ENCODE peak calls at places on chromosomes 7 and 10, in four cellular contexts. One of them, this sample, is unnamed.

GRCh38 chr10:124225029-124225467 is 131.7 kb upstream of the CHST15 start:
- DNase-seq in GM12865: no peak
- DNase-seq in fibroblast of lung: no peak
- DNase-seq in astrocyte of the spinal cord: no peak
- DNase-seq in this sample: no peak

GRCh38 chr7:101728888-101729883 is 88.2 kb upstream of the CUX1 start:
- DNase-seq in GM12865: no peak
- DNase-seq in fibroblast of lung: peak; percentile 99
- DNase-seq in astrocyte of the spinal cord: peak; percentile 75
- DNase-seq in this sample: no peak

GRCh38 chr7:82677493-82677892 is 233.9 kb upstream of the CACNA2D1 start:
- DNase-seq in GM12865: peak; percentile 61
- DNase-seq in fibroblast of lung: peak; percentile 58
- DNase-seq in astrocyte of the spinal cord: no peak
- DNase-seq in this sample: peak; percentile 80

GRCh38 chr10:126376956-126377355 is 11.3 kb downstream of the ADAM12 start:
- DNase-seq in GM12865: no peak
- DNase-seq in fibroblast of lung: peak; percentile 80
- DNase-seq in astrocyte of the spinal cord: peak; percentile 56
- DNase-seq in this sample: no peak

GRCh38 chr7:55572378-55573233 is at the start of gene VOPP1:
- DNase-seq in GM12865: peak; percentile 84
- DNase-seq in fibroblast of lung: peak; percentile 74
- DNase-seq in astrocyte of the spinal cord: peak; percentile 52
- DNase-seq in this sample: peak; percentile 50

GRCh38 chr7:130141858-130142653 is 63.1 kb downstream of the TMEM209 start:
- DNase-seq in GM12865: no peak
- DNase-seq in fibroblast of lung: no peak
- DNase-seq in astrocyte of the spinal cord: no peak
- DNase-seq in this sample: no peak

GRCh38 chr7:25173184-25173583 is 48.1 kb upstream of the CYCS start:
- DNase-seq in GM12865: no peak
- DNase-seq in fibroblast of lung: no peak
- DNase-seq in astrocyte of the spinal cord: no peak
- DNase-seq in this sample: no peak

GRCh38 chr7:101589052-101589451 is 40.0 kb downstream of the MYL10 start:
- DNase-seq in GM12865: no peak
- DNase-seq in fibroblast of lung: no peak
- DNase-seq in astrocyte of the spinal cord: no peak
- DNase-seq in this sample: no peak

GRCh38 chr7:156470399-156471320 is 169.9 kb upstream of the RNF32 start:
- DNase-seq in GM12865: no peak
- DNase-seq in fibroblast of lung: no peak
- DNase-seq in astrocyte of the spinal cord: no peak
- DNase-seq in this sample: no peak

GRCh38 chr7:117164578-117164977 is 158.3 kb downstream of the WNT2 start:
- DNase-seq in GM12865: no peak
- DNase-seq in fibroblast of lung: peak; percentile 87
- DNase-seq in astrocyte of the spinal cord: peak; percentile 64
- DNase-seq in this sample: no peak

GRCh38 chr7:93044147-93044810 is 73.5 kb downstream of the SAMD9 start:
- DNase-seq in GM12865: no peak
- DNase-seq in fibroblast of lung: peak; percentile 88
- DNase-seq in astrocyte of the spinal cord: peak; percentile 79
- DNase-seq in this sample: no peak

GRCh38 chr10:89706011-89706410 is 4.6 kb downstream of the KIF20B start:
- DNase-seq in GM12865: no peak
- DNase-seq in fibroblast of lung: peak; percentile 60
- DNase-seq in astrocyte of the spinal cord: peak; percentile 53
- DNase-seq in this sample: no peak

GRCh38 chr10:119257894-119258293 is 50.5 kb downstream of the GRK5 start:
- DNase-seq in GM12865: no peak
- DNase-seq in fibroblast of lung: no peak
- DNase-seq in astrocyte of the spinal cord: no peak
- DNase-seq in this sample: no peak

GRCh38 chr10:19930936-19931859 is 115.0 kb downstream of the PLXDC2 start:
- DNase-seq in GM12865: no peak
- DNase-seq in fibroblast of lung: peak; percentile 81
- DNase-seq in astrocyte of the spinal cord: peak; percentile 65
- DNase-seq in this sample: no peak

GRCh38 chr10:122349758-122350355 is 24.7 kb upstream of the PLEKHA1 start:
- DNase-seq in GM12865: no peak
- DNase-seq in fibroblast of lung: no peak
- DNase-seq in astrocyte of the spinal cord: no peak
- DNase-seq in this sample: no peak

GRCh38 chr10:48745662-48746245 is 61.1 kb downstream of the WDFY4 start:
- DNase-seq in GM12865: no peak
- DNase-seq in fibroblast of lung: no peak
- DNase-seq in astrocyte of the spinal cord: no peak
- DNase-seq in this sample: no peak

GRCh38 chr7:81725496-81726117 is 44.2 kb downstream of the HGF start:
- DNase-seq in GM12865: no peak
- DNase-seq in fibroblast of lung: peak; percentile 96
- DNase-seq in astrocyte of the spinal cord: peak; percentile 86
- DNase-seq in this sample: no peak

GRCh38 chr10:85950921-85951320 is 415.7 kb downstream of the GRID1 start:
- DNase-seq in GM12865: no peak
- DNase-seq in fibroblast of lung: no peak
- DNase-seq in astrocyte of the spinal cord: no peak
- DNase-seq in this sample: no peak

GRCh38 chr10:91759581-91759986 is 38.6 kb upstream of the TNKS2 start:
- DNase-seq in GM12865: no peak
- DNase-seq in fibroblast of lung: peak; percentile 52
- DNase-seq in astrocyte of the spinal cord: peak; percentile 11
- DNase-seq in this sample: no peak

GRCh38 chr7:29955075-29955792 is 34.4 kb downstream of the SCRN1 start:
- DNase-seq in GM12865: no peak
- DNase-seq in fibroblast of lung: no peak
- DNase-seq in astrocyte of the spinal cord: no peak
- DNase-seq in this sample: no peak

GRCh38 chr7:131370523-131370968 is 42.9 kb downstream of the MKLN1 start:
- DNase-seq in GM12865: peak; percentile 74
- DNase-seq in fibroblast of lung: peak; percentile 78
- DNase-seq in astrocyte of the spinal cord: peak; percentile 63
- DNase-seq in this sample: peak; percentile 76

GRCh38 chr10:126337241-126337640 is 51.0 kb downstream of the ADAM12 start:
- DNase-seq in GM12865: no peak
- DNase-seq in fibroblast of lung: no peak
- DNase-seq in astrocyte of the spinal cord: no peak
- DNase-seq in this sample: no peak

GRCh38 chr7:50153141-50153540 is 60.1 kb upstream of the ZPBP start:
- DNase-seq in GM12865: peak; percentile 34
- DNase-seq in fibroblast of lung: no peak
- DNase-seq in astrocyte of the spinal cord: no peak
- DNase-seq in this sample: no peak

GRCh38 chr10:77741746-77742145 is 104.1 kb upstream of the KCNMA1 start:
- DNase-seq in GM12865: no peak
- DNase-seq in fibroblast of lung: peak; percentile 83
- DNase-seq in astrocyte of the spinal cord: peak; percentile 56
- DNase-seq in this sample: no peak

GRCh38 chr7:88477957-88478356 is 171.3 kb upstream of the STEAP4 start:
- DNase-seq in GM12865: no peak
- DNase-seq in fibroblast of lung: no peak
- DNase-seq in astrocyte of the spinal cord: no peak
- DNase-seq in this sample: no peak

GRCh38 chr7:910931-911431 is 34.6 kb downstream of the GET4 start:
- DNase-seq in GM12865: no peak
- DNase-seq in fibroblast of lung: no peak
- DNase-seq in astrocyte of the spinal cord: no peak
- DNase-seq in this sample: no peak

GRCh38 chr7:82521906-82522445 is 78.4 kb upstream of the CACNA2D1 start:
- DNase-seq in GM12865: no peak
- DNase-seq in fibroblast of lung: peak; percentile 57
- DNase-seq in astrocyte of the spinal cord: peak; percentile 14
- DNase-seq in this sample: no peak

GRCh38 chr7:43856996-43857395 is 12.3 kb downstream of the MRPS24 start:
- DNase-seq in GM12865: no peak
- DNase-seq in fibroblast of lung: peak; percentile 16
- DNase-seq in astrocyte of the spinal cord: no peak
- DNase-seq in this sample: no peak

GRCh38 chr7:85320699-85321476 is 134.0 kb upstream of the SEMA3D start:
- DNase-seq in GM12865: no peak
- DNase-seq in fibroblast of lung: no peak
- DNase-seq in astrocyte of the spinal cord: no peak
- DNase-seq in this sample: no peak

GRCh38 chr7:85316489-85316888 is 129.6 kb upstream of the SEMA3D start:
- DNase-seq in GM12865: no peak
- DNase-seq in fibroblast of lung: no peak
- DNase-seq in astrocyte of the spinal cord: no peak
- DNase-seq in this sample: no peak

GRCh38 chr7:85324145-85324799 is 137.4 kb upstream of the SEMA3D start:
- DNase-seq in GM12865: no peak
- DNase-seq in fibroblast of lung: no peak
- DNase-seq in astrocyte of the spinal cord: no peak
- DNase-seq in this sample: no peak

DNA sequence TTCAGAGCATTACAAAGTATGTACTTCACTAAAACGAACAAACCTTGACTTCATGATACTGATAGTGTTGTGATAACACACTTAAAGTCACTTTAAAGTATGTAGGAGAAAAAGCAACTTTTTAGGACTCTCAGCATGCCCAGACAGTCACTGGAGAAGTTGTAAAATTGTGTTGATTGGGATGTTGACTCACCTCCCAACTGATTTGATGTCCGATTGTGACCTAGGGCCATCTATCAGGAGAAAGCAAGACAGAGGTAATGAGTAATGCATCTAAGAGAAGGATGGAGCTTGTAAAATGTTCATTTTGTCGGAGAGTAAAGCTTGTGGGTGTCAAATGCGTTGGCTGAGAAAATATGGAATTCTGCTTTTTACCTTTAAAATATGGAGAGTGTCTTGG is 135.4 kb upstream of the SEMA3D start:
- DNase-seq in GM12865: no peak
- DNase-seq in fibroblast of lung: no peak
- DNase-seq in astrocyte of the spinal cord: no peak
- DNase-seq in this sample: no peak
- H3K4me3 ChIP-seq in GM12865: no peak overlapping the region
- H3K4me3 ChIP-seq in fibroblast of lung: no peak overlapping the region
- H3K4me3 ChIP-seq in astrocyte of the spinal cord: no peak overlapping the region
- H3K4me3 ChIP-seq in this sample: no peak overlapping the region

DNA sequence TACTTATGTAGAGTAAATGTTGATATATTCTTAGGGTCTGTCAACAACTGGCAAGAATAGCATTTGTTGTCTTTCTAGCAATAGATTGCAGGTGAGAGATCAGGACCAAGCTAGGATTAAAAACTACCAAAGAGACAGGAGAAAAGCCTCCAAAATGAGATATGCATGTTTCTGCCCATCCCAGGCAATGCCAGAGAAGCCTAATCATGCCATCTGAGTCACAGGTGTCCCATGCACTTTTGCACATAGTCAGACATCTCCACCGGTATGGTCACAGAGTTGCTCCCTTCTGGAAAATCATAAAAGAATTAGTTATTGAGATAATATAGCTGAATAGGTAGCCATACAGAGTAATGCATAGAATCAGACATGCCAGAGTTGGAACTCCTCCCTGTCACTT is 50.6 kb downstream of the PDK4 start:
- DNase-seq in GM12865: no peak
- DNase-seq in fibroblast of lung: no peak
- DNase-seq in astrocyte of the spinal cord: no peak
- DNase-seq in this sample: no peak
- H3K4me3 ChIP-seq in GM12865: no peak overlapping the region
- H3K4me3 ChIP-seq in fibroblast of lung: no peak overlapping the region
- H3K4me3 ChIP-seq in astrocyte of the spinal cord: no peak overlapping the region
- H3K4me3 ChIP-seq in this sample: no peak overlapping the region

DNA sequence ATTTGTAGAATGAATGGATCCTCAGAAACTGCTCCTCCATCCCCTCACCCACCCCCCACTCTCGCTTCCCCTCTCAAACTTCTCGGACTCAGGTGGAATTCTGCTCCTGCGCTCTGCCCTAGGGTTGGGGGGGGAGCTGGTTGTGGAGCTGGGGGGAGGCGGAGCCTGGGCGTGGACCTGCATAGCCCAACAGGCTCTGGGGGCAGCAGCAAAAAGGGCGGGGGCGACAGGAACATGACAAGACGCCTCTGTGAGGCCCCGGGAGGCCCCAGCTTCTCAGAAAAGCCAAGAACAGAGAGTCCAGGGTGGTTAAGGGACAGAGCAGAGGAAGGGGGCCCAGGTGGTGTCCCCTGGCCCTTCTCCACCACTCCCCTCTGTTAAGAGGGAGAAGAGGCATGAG is 3.5 kb downstream of the TSC22D4 start:
- DNase-seq in GM12865: peak; percentile 39
- DNase-seq in fibroblast of lung: no peak
- DNase-seq in astrocyte of the spinal cord: no peak
- DNase-seq in this sample: no peak
- H3K4me3 ChIP-seq in GM12865: peak overlapping the region; percentile 64
- H3K4me3 ChIP-seq in fibroblast of lung: peak overlapping the region; percentile 93
- H3K4me3 ChIP-seq in astrocyte of the spinal cord: peak overlapping the region; percentile 13
- H3K4me3 ChIP-seq in this sample: no peak overlapping the region

DNA sequence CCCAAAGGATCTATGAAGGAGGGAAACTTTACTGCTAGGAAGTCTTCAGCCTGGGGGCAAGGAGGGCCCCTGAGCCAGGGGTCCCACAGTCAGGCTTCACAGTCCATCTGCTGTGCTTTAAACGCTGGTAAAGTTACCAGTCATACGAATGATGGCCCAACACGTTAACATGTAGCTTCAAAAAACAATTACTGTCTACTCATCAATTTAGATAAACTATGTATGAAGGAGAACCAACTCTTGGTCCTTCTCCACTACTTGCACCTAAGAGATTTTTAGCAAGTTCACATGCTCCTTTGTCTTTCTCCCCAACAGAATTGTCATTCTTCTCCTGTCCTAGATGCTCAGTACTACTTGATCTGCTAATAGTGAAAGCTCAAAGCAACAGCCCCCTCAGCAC is 16.6 kb downstream of the JCAD start:
- DNase-seq in GM12865: no peak
- DNase-seq in fibroblast of lung: no peak
- DNase-seq in astrocyte of the spinal cord: no peak
- DNase-seq in this sample: no peak
- H3K4me3 ChIP-seq in GM12865: no peak overlapping the region
- H3K4me3 ChIP-seq in fibroblast of lung: no peak overlapping the region
- H3K4me3 ChIP-seq in astrocyte of the spinal cord: no peak overlapping the region
- H3K4me3 ChIP-seq in this sample: no peak overlapping the region

GRCh38 chr10:101222247-101222531 is 7.1 kb downstream of the LBX1 start:
- DNase-seq in GM12865: no peak
- DNase-seq in fibroblast of lung: no peak
- DNase-seq in astrocyte of the spinal cord: no peak
- DNase-seq in this sample: no peak

GRCh38 chr10:101224060-101224909 is 5.0 kb downstream of the LBX1 start:
- DNase-seq in GM12865: no peak
- DNase-seq in fibroblast of lung: no peak
- DNase-seq in astrocyte of the spinal cord: no peak
- DNase-seq in this sample: no peak

GRCh38 chr10:101221479-101222246 is 7.6 kb downstream of the LBX1 start:
- DNase-seq in GM12865: no peak
- DNase-seq in fibroblast of lung: no peak
- DNase-seq in astrocyte of the spinal cord: no peak
- DNase-seq in this sample: no peak

GRCh38 chr10:101223274-101224059 is 5.8 kb downstream of the LBX1 start:
- DNase-seq in GM12865: no peak
- DNase-seq in fibroblast of lung: no peak
- DNase-seq in astrocyte of the spinal cord: no peak
- DNase-seq in this sample: no peak

GRCh38 chr10:101222683-101223273 is 6.5 kb downstream of the LBX1 start:
- DNase-seq in GM12865: no peak
- DNase-seq in fibroblast of lung: no peak
- DNase-seq in astrocyte of the spinal cord: no peak
- DNase-seq in this sample: no peak
- H3K4me3 ChIP-seq in GM12865: no peak overlapping the region
- H3K4me3 ChIP-seq in fibroblast of lung: peak overlapping the region; percentile 31
- H3K4me3 ChIP-seq in astrocyte of the spinal cord: no peak overlapping the region
- H3K4me3 ChIP-seq in this sample: no peak overlapping the region

GRCh38 chr7:16412535-16413247 is 8.6 kb downstream of the CRPPA start:
- DNase-seq in GM12865: no peak
- DNase-seq in fibroblast of lung: no peak
- DNase-seq in astrocyte of the spinal cord: no peak
- DNase-seq in this sample: no peak
- H3K4me3 ChIP-seq in GM12865: no peak overlapping the region
- H3K4me3 ChIP-seq in fibroblast of lung: no peak overlapping the region
- H3K4me3 ChIP-seq in astrocyte of the spinal cord: no peak overlapping the region
- H3K4me3 ChIP-seq in this sample: no peak overlapping the region

This sample was measured in Jurkat, Clone E6-1.